ENCODE peak calls at places on chromosome X, in six cellular contexts. G is K562, L is HCT116, D is HepG2, M is H1, H is GM12878. X is an unnamed sample.

GRCh38 chrX:136587532-136587931 is 55.5 kb downstream of the VGLL1 start:
- DNase-seq in G (no peak), L (no peak), D (no peak), M (no peak), H (no peak), X (no peak)

GRCh38 chrX:38654302-38654701 is 93.0 kb downstream of the TSPAN7 start:
- DNase-seq in G (peak), L (peak), D (peak), M (no peak), H (no peak), X (peak)

GRCh38 chrX:66200855-66201795 is 37.1 kb downstream of the HEPH start:
- DNase-seq in G (no peak), L (no peak), D (no peak), M (no peak), H (no peak), X (no peak)

GRCh38 chrX:130084651-130085237 is 25.6 kb downstream of the ELF4 start:
- DNase-seq in G (no peak), L (no peak), D (no peak), M (no peak), H (peak), X (no peak)

GRCh38 chrX:58025979-58026378 is 115.7 kb upstream of the ZXDA start:
- DNase-seq in G (peak), L (peak), D (peak), M (peak), H (no peak), X (peak)

GRCh38 chrX:83419030-83419792 is 88.9 kb upstream of the POU3F4 start:
- DNase-seq in G (no peak), L (no peak), D (no peak), M (no peak), H (no peak), X (no peak)

GRCh38 chrX:67328496-67328895 is 215.3 kb upstream of the AR start:
- DNase-seq in G (no peak), L (no peak), D (no peak), M (no peak), H (no peak), X (no peak)

GRCh38 chrX:119407681-119408080 is 8.5 kb downstream of the SLC25A43 start:
- DNase-seq in G (no peak), L (no peak), D (no peak), M (no peak), H (no peak), X (no peak)

GRCh38 chrX:130079824-130080406 is 30.4 kb downstream of the ELF4 start:
- DNase-seq in G (peak), L (peak), D (peak), M (no peak), H (no peak), X (no peak)

GRCh38 chrX:11664211-11664888 is 1.4 kb downstream of the ARHGAP6 start:
- DNase-seq in G (no peak), L (no peak), D (no peak), M (peak), H (no peak), X (no peak)

GRCh38 chrX:15854080-15854655 is 445 bp downstream of the AP1S2 start:
- DNase-seq in G (peak), L (no peak), D (peak), M (peak), H (no peak), X (peak)

GRCh38 chrX:16213970-16214369 is 46.7 kb downstream of the MAGEB17 start:
- DNase-seq in G (no peak), L (no peak), D (no peak), M (no peak), H (no peak), X (no peak)

GRCh38 chrX:11273544-11273943 is 19.7 kb upstream of the AMELX start:
- DNase-seq in G (no peak), L (no peak), D (no peak), M (no peak), H (no peak), X (no peak)

GRCh38 chrX:69238153-69238959 is 73.1 kb upstream of the PJA1 start:
- DNase-seq in G (no peak), L (no peak), D (no peak), M (no peak), H (no peak), X (no peak)

GRCh38 chrX:13966071-13966850 is 63.4 kb downstream of the GEMIN8 start:
- DNase-seq in G (no peak), L (no peak), D (no peak), M (no peak), H (no peak), X (no peak)

GRCh38 chrX:136708348-136708747 is 60.4 kb downstream of the CD40LG start:
- DNase-seq in G (peak), L (no peak), D (no peak), M (no peak), H (no peak), X (no peak)

DNA sequence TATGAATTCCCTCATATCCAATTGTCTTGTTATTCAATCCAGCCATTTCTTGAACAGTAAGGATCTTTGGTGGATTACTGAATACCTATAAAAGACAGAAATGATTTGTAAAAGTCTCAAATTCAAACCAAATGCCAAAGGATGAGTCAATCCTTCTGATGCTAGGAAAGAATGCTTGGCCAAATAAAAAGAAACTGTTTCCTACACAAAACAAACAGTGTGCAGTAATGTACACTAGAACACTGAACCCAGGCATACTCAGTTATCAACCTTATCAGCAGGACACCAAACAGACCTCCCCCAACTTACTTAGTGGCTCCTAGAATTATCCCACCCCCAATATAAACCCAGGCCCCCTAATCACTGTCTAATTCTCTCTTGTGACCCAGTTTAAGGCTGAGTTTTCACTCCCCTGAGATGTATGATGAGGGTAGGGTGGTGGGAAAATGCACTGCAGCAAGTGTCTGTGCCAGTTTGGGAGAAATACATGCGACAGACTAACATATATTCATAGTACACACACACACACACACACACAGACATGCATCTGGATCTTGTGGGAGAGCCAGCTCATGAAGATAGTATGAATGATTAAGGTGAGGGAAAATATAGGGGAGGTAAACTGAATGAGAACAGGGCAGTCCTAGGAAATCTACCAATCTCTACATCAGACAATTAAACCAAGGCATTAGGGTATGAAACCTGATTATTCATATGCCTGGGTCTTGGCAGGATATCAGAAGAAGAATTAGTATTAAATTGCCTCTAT is 35.0 kb downstream of the CLDN2 start:
- DNase-seq in G (no peak), L (no peak), D (peak), M (no peak), H (no peak), X (no peak)
- TF ChIP-seq ZNF274 in G (no peak), L (no peak), D (no peak), M (no peak), H (no peak), X (no peak)

GRCh38 chrX:71514367-71515038 is 18.4 kb upstream of the OGT start:
- DNase-seq in G (no peak), L (no peak), D (no peak), M (no peak), H (peak), X (no peak)
- TF ChIP-seq ZNF274 in G (no peak), L (no peak), D (no peak), M (no peak), H (no peak), X (no peak)

GRCh38 chrX:41337140-41337539 is 3.2 kb downstream of the DDX3X start:
- DNase-seq in G (no peak), L (no peak), D (no peak), M (no peak), H (no peak), X (no peak)

GRCh38 chrX:41335590-41336331 is 1.8 kb downstream of the DDX3X start:
- DNase-seq in G (no peak), L (no peak), D (no peak), M (no peak), H (no peak), X (no peak)

GRCh38 chrX:41339148-41339547 is 5.2 kb downstream of the DDX3X start:
- DNase-seq in G (no peak), L (no peak), D (no peak), M (no peak), H (no peak), X (no peak)

GRCh38 chrX:41336447-41336846 is 2.5 kb downstream of the DDX3X start:
- DNase-seq in G (no peak), L (no peak), D (no peak), M (no peak), H (no peak), X (no peak)

GRCh38 chrX:41338422-41338821 is 4.5 kb downstream of the DDX3X start:
- DNase-seq in G (no peak), L (no peak), D (no peak), M (no peak), H (no peak), X (no peak)
- TF ChIP-seq ZNF274 in G (no peak), L (no peak), D (no peak), M (no peak), H (no peak), X (no peak)

GRCh38 chrX:45803383-45803921 is 602.8 kb upstream of the DIPK2B start:
- DNase-seq in G (no peak), L (peak), D (no peak), M (no peak), H (no peak), X (no peak)

GRCh38 chrX:45811307-45811706 is 610.6 kb upstream of the DIPK2B start:
- DNase-seq in G (no peak), L (no peak), D (no peak), M (no peak), H (no peak), X (no peak)

GRCh38 chrX:45806410-45807121 is 605.9 kb upstream of the DIPK2B start:
- DNase-seq in G (no peak), L (no peak), D (no peak), M (no peak), H (peak), X (no peak)

DNA sequence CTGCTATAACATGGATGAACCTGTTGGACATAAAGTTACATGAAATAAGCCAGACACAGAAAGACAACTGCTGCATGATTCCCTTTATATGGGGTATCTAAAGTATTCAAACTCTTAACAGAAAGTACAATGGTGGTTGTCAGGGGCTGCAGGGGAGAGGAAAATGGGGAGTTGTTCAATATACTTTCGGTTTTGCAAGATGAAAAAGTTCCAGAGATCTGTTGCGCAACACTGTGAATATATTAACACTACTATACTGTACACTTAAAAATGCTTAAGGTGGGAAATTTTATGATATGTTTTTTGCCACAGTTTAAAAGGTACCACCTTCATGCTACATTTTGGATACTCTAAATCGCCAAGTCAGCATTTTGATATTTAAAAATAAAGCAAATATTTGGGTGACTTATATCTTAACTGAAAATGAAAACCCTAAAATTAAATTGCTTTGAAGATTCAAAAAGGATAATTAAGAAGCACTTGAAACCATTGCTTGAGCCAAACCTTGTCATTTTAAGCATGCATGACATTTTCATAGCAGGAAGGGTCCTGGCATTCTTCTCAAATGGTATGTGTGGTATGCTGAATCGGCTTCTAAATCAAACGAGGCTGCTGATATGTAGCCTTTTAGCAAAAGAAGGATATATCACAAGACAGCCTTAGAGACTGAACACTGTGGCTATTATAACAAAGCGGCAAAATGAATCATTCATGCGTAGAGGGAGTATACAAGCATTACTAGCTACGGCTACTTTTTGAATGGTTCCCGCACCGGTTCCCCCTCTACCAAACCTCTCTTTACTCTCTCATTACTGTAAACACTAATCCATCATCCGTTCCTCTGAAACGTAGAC is 607.1 kb upstream of the DIPK2B start:
- DNase-seq in G (no peak), L (no peak), D (no peak), M (no peak), H (no peak), X (no peak)
- TF ChIP-seq ZNF274 in G (no peak), L (no peak), D (no peak), M (no peak), H (no peak), X (no peak)

GRCh38 chrX:1558761-1559468 is 21.9 kb upstream of the P2RY8 start:
- DNase-seq in G (no peak), L (no peak), D (no peak), M (peak), H (no peak), X (no peak)

GRCh38 chrX:1564750-1565683 is 26.4 kb upstream of the AKAP17A start:
- DNase-seq in G (no peak), L (no peak), D (no peak), M (peak), H (no peak), X (no peak)

GRCh38 chrX:1555370-1555769 is 18.4 kb upstream of the P2RY8 start:
- DNase-seq in G (no peak), L (no peak), D (no peak), M (no peak), H (no peak), X (no peak)

DNA sequence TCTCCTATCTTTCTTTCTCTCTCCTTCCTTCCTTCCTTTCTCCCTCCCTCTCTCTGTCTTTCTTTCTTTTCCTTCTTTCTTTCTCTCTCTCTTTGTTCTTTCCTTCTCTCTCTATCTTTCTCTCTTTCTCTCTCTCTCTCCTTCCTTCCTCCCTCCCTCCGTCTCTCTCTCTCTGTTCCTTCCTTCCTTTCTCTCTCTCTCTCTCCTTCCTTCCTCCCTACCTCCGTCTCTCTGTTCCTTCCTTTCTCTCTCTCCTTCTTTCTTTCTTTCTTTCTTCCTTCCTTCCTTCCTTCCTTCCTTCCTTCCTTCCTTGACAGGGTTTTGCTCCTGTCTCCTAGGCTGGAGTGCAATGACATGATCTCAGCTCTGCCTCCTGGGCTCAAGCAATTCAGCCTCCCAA is 24.2 kb upstream of the P2RY8 start:
- DNase-seq in G (no peak), L (no peak), D (no peak), M (no peak), H (no peak), X (no peak)
- TF ChIP-seq ZNF274 in G (no peak), L (no peak), D (no peak), M (no peak), H (no peak), X (no peak)

DNA sequence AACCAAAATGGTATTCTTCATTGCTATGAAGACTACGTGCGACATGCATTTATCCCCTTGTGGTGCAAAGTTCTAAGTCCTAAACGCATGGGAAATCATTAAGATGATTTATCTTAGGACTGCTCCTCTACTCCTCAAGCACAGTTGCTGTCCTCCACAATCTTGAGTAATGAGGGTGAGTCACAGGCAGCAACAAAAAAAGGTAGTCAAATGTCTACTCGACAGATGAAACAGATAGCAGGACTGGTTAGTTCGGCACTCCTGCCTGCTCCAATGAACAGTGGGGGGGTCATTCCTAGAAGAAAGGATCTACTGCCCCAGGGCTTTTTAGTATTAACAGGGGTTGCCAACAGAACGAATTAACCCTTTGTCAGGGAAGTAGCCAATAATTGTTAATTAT is 233.7 kb upstream of the FGF13 start:
- DNase-seq in G (no peak), L (no peak), D (no peak), M (no peak), H (no peak), X (no peak)
- TF ChIP-seq ZNF274 in G (no peak), L (no peak), D (no peak), M (no peak), H (no peak), X (no peak)

DNA sequence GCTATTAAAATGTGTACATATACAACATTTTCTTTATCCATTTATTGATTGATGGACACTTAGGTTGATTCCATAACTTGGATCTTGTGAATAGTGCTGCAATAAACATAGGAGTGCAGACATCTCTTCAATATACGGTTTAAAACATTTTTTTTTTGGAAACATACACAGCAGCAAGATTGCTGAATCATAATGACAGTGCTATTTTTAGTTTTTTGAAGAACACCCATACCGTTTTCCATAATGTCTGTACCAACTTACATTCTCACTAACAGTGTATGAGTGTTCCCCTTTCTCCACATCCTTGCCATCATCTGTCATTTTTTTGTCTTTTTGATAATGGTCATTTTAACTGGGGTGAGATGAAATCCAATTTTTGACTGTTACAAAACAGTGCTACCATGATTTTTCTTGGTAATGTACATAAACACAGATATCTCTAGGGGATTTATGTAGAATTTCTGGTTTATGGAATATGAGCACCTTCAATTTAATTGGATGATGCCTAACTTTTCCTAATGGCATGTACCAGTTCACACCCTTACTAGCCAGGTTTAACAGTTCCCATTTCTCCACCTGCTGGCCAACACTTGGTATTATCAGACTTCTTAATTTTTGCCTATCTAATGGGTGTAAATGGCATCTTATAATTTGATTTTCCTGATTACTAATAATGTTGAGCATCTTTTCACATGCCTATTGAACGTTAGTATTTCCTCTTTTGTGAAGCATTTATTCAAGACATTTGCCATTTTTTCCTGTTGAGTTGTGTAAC is 21.0 kb upstream of the TMSB15B start:
- DNase-seq in G (peak), L (no peak), D (no peak), M (no peak), H (no peak), X (no peak)
- TF ChIP-seq ZNF274 in G (no peak), L (no peak), D (no peak), M (no peak), H (no peak), X (no peak)

DNA sequence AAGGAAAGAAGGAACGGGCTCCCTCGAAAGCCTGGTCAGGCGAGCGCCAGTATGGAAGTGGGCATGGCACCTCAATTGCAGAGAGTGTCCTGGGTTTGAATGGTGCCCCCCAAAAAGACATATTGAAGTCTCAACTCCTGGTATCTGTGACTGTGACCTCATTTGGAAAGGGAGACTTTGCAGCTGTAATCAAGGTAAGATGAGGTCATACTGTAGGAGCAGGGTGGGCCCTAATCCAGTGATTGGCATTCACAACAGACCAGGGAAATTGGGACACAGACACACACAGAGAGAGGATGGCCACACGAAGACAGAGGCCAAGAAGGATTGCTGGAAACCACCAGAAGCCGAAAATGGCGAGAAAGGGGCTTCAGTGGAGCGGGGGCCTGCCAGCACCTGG is 6.4 kb downstream of the ZFP92 start:
- DNase-seq in G (no peak), L (no peak), D (no peak), M (no peak), H (no peak), X (no peak)
- TF ChIP-seq ZNF274 in G (no peak), L (no peak), D (no peak), M (no peak), H (no peak), X (no peak)

GRCh38 chrX:52420824-52421443 is 52.1 kb downstream of the XAGE2 start:
- DNase-seq in G (no peak), L (no peak), D (no peak), M (no peak), H (no peak), X (no peak)

GRCh38 chrX:52422884-52423283 is 54.1 kb downstream of the XAGE2 start:
- DNase-seq in G (no peak), L (no peak), D (no peak), M (no peak), H (no peak), X (no peak)

GRCh38 chrX:52426810-52427209 is 58.0 kb downstream of the XAGE2 start:
- DNase-seq in G (no peak), L (no peak), D (no peak), M (no peak), H (no peak), X (no peak)

GRCh38 chrX:52425710-52426245 is 57.0 kb downstream of the XAGE2 start:
- DNase-seq in G (no peak), L (no peak), D (no peak), M (no peak), H (no peak), X (no peak)

GRCh38 chrX:52424658-52425057 is 55.8 kb downstream of the XAGE2 start:
- DNase-seq in G (no peak), L (no peak), D (no peak), M (no peak), H (no peak), X (no peak)
- TF ChIP-seq ZNF274 in G (no peak), L (no peak), D (no peak), M (no peak), H (no peak), X (no peak)

GRCh38 chrX:20265726-20266681 is 705 bp downstream of the RPS6KA3 start:
- DNase-seq in G (peak), L (no peak), D (no peak), M (peak), H (no peak), X (no peak)
- TF ChIP-seq ZNF274 in G (no peak), L (no peak), D (no peak), M (no peak), H (no peak), X (no peak)

X was measured in NT2/D1.